ENCODE peak calls at places on chromosomes 12 and 14, in five cellular contexts. One of them, this sample, is unnamed.
A peak's percentile ranks its signal among the peaks of the same experiment; 100 is the strongest.

GRCh38 chr12:57497223-57498142 is 9.6 kb downstream of the MARS1 start:
- DNase-seq in AG04450: no peak
- DNase-seq in A549: no peak
- DNase-seq in GM19239: no peak
- DNase-seq in amniotic stem cell: no peak
- DNase-seq in this sample: no peak

GRCh38 chr12:3168775-3169221 is 91.6 kb downstream of the TSPAN9 start:
- DNase-seq in amniotic stem cell: peak; percentile 85
- DNase-seq in A549: peak; percentile 88
- DNase-seq in AG04450: peak; percentile 90
- DNase-seq in GM19239: no peak
- DNase-seq in this sample: no peak

GRCh38 chr12:95788637-95789036 is 1.9 kb downstream of the NTN4 start:
- DNase-seq in AG04450: no peak
- DNase-seq in GM19239: no peak
- DNase-seq in amniotic stem cell: no peak
- DNase-seq in A549: no peak
- DNase-seq in this sample: no peak

GRCh38 chr14:29584992-29585391 is 342.7 kb downstream of the PRKD1 start:
- DNase-seq in A549: peak; percentile 38
- DNase-seq in amniotic stem cell: peak; percentile 56
- DNase-seq in AG04450: peak; percentile 78
- DNase-seq in GM19239: no peak
- DNase-seq in this sample: peak; percentile 27

GRCh38 chr14:33950320-33951182 is at the start of gene EGLN3:
- DNase-seq in amniotic stem cell: peak; percentile 7
- DNase-seq in A549: peak; percentile 83
- DNase-seq in AG04450: peak; percentile 3
- DNase-seq in GM19239: peak; percentile 71
- DNase-seq in this sample: peak; percentile 92

GRCh38 chr12:83886479-83886878 is 1026.1 kb downstream of the SLC6A15 start:
- DNase-seq in A549: no peak
- DNase-seq in amniotic stem cell: no peak
- DNase-seq in AG04450: no peak
- DNase-seq in GM19239: no peak
- DNase-seq in this sample: no peak

GRCh38 chr12:88142610-88142991 is 494 bp downstream of the TMTC3 start:
- DNase-seq in amniotic stem cell: no peak
- DNase-seq in GM19239: no peak
- DNase-seq in A549: peak; percentile 6
- DNase-seq in AG04450: no peak
- DNase-seq in this sample: peak; percentile 34

GRCh38 chr12:30134229-30134628 is 350.5 kb upstream of the TMTC1 start:
- DNase-seq in amniotic stem cell: no peak
- DNase-seq in GM19239: no peak
- DNase-seq in AG04450: no peak
- DNase-seq in A549: peak; percentile 49
- DNase-seq in this sample: no peak

GRCh38 chr14:71491925-71492324 is 440.3 kb upstream of the RGS6 start:
- DNase-seq in AG04450: no peak
- DNase-seq in GM19239: no peak
- DNase-seq in amniotic stem cell: no peak
- DNase-seq in A549: no peak
- DNase-seq in this sample: no peak

GRCh38 chr14:65318636-65319506 is 93.7 kb upstream of the FUT8 start:
- DNase-seq in amniotic stem cell: no peak
- DNase-seq in A549: no peak
- DNase-seq in AG04450: no peak
- DNase-seq in GM19239: no peak
- DNase-seq in this sample: no peak

GRCh38 chr12:2944401-2945047 is 14.7 kb upstream of the TEAD4 start:
- DNase-seq in amniotic stem cell: no peak
- DNase-seq in A549: peak; percentile 66
- DNase-seq in AG04450: no peak
- DNase-seq in GM19239: peak; percentile 40
- DNase-seq in this sample: peak; percentile 35

GRCh38 chr12:106767954-106768501 is 6.5 kb upstream of the RIC8B start:
- DNase-seq in amniotic stem cell: no peak
- DNase-seq in GM19239: no peak
- DNase-seq in A549: peak; percentile 62
- DNase-seq in AG04450: no peak
- DNase-seq in this sample: no peak

GRCh38 chr14:31802838-31803237 is 241.6 kb downstream of the NUBPL start:
- DNase-seq in GM19239: no peak
- DNase-seq in amniotic stem cell: no peak
- DNase-seq in A549: no peak
- DNase-seq in AG04450: no peak
- DNase-seq in this sample: no peak

GRCh38 chr12:75364918-75365317 is 26.0 kb upstream of the GLIPR1L2 start:
- DNase-seq in A549: no peak
- DNase-seq in amniotic stem cell: no peak
- DNase-seq in GM19239: no peak
- DNase-seq in AG04450: no peak
- DNase-seq in this sample: peak; percentile 33